ENCODE peak calls at places on chromosomes 3 and 15, in four cellular contexts. One of them, this sample, is unnamed.

GRCh38 chr3:62090066-62090465 is 283.3 kb downstream of the FEZF2 start:
- DNase-seq in AG10803: no peak
- DNase-seq in NCI-H446: peak
- DNase-seq in T-helper 17 cell: no peak
- DNase-seq in this sample: no peak

GRCh38 chr3:106299300-106300098 is 430.7 kb upstream of the CBLB start:
- DNase-seq in AG10803: peak
- DNase-seq in NCI-H446: no peak
- DNase-seq in T-helper 17 cell: no peak
- DNase-seq in this sample: no peak

GRCh38 chr15:89847101-89847500 is 32.4 kb upstream of the ANPEP start:
- DNase-seq in NCI-H446: no peak
- DNase-seq in T-helper 17 cell: no peak
- DNase-seq in AG10803: no peak
- DNase-seq in this sample: no peak

GRCh38 chr3:105553851-105554250 is 187.1 kb downstream of the ALCAM start:
- DNase-seq in AG10803: peak
- DNase-seq in NCI-H446: no peak
- DNase-seq in T-helper 17 cell: no peak
- DNase-seq in this sample: no peak

GRCh38 chr3:74891312-74891711 is 276.9 kb upstream of the CNTN3 start:
- DNase-seq in NCI-H446: no peak
- DNase-seq in AG10803: no peak
- DNase-seq in T-helper 17 cell: no peak
- DNase-seq in this sample: no peak

GRCh38 chr3:151440940-151441339 is 19.9 kb downstream of the IGSF10 start:
- DNase-seq in T-helper 17 cell: no peak
- DNase-seq in AG10803: no peak
- DNase-seq in NCI-H446: no peak
- DNase-seq in this sample: no peak

GRCh38 chr3:197912770-197913476 is 37.1 kb upstream of the RPL35A start:
- DNase-seq in T-helper 17 cell: no peak
- DNase-seq in NCI-H446: no peak
- DNase-seq in AG10803: no peak
- DNase-seq in this sample: no peak

GRCh38 chr3:52839892-52840545 is 5.2 kb upstream of the MUSTN1 start:
- DNase-seq in NCI-H446: no peak
- DNase-seq in T-helper 17 cell: no peak
- DNase-seq in AG10803: no peak
- DNase-seq in this sample: no peak

GRCh38 chr3:179464296-179465092 is 13.2 kb upstream of the GNB4 start:
- DNase-seq in T-helper 17 cell: no peak
- DNase-seq in AG10803: no peak
- DNase-seq in NCI-H446: no peak
- DNase-seq in this sample: no peak

GRCh38 chr3:194654443-194654842 is 17.5 kb downstream of the LSG1 start:
- DNase-seq in T-helper 17 cell: no peak
- DNase-seq in NCI-H446: no peak
- DNase-seq in AG10803: no peak
- DNase-seq in this sample: no peak

GRCh38 chr3:33167284-33167683 is 51.3 kb downstream of the SUSD5 start:
- DNase-seq in NCI-H446: no peak
- DNase-seq in T-helper 17 cell: no peak
- DNase-seq in AG10803: no peak
- DNase-seq in this sample: no peak

GRCh38 chr15:99481406-99481805 is 84.4 kb upstream of the MEF2A start:
- DNase-seq in AG10803: no peak
- DNase-seq in NCI-H446: no peak
- DNase-seq in T-helper 17 cell: no peak
- DNase-seq in this sample: no peak

GRCh38 chr3:32733631-32734229 is 48.7 kb downstream of the CNOT10 start:
- DNase-seq in NCI-H446: peak
- DNase-seq in T-helper 17 cell: no peak
- DNase-seq in AG10803: peak
- DNase-seq in this sample: no peak

GRCh38 chr3:99638244-99638948 is at the start of gene COL8A1:
- DNase-seq in T-helper 17 cell: no peak
- DNase-seq in AG10803: peak
- DNase-seq in NCI-H446: no peak
- DNase-seq in this sample: no peak

GRCh38 chr3:194082596-194083220 is 53.2 kb upstream of the HES1 start:
- DNase-seq in NCI-H446: no peak
- DNase-seq in AG10803: peak
- DNase-seq in T-helper 17 cell: no peak
- DNase-seq in this sample: no peak

GRCh38 chr3:39170461-39170860 is 17.1 kb upstream of the CSRNP1 start:
- DNase-seq in NCI-H446: no peak
- DNase-seq in T-helper 17 cell: no peak
- DNase-seq in AG10803: no peak
- DNase-seq in this sample: no peak

GRCh38 chr3:14801668-14802067 is 17.1 kb upstream of the FGD5 start:
- DNase-seq in AG10803: no peak
- DNase-seq in T-helper 17 cell: no peak
- DNase-seq in NCI-H446: no peak
- DNase-seq in this sample: no peak

GRCh38 chr3:169769287-169770181 is at the start of gene ACTRT3:
- DNase-seq in NCI-H446: peak
- DNase-seq in T-helper 17 cell: peak
- DNase-seq in AG10803: peak
- DNase-seq in this sample: peak

This sample was measured in T-helper 1 cell.